ENCODE peak calls at places on chromosomes 7 and 10, in eight cellular contexts. One of them, this sample, is unnamed.

GRCh38 chr10:773562-774161 is 84.2 kb upstream of the DIP2C start:
- DNase-seq in GM23338: no peak
- DNase-seq in H54: no peak
- DNase-seq in NCI-H1417: no peak
- DNase-seq in fibroblast of the conjunctiva: no peak
- DNase-seq in ELF-1: no peak
- DNase-seq in naive B cell: no peak
- DNase-seq in tibial nerve: no peak
- DNase-seq in this sample: peak

GRCh38 chr7:29771081-29771832 is 35.1 kb upstream of the WIPF3 start:
- DNase-seq in GM23338: no peak
- DNase-seq in H54: no peak
- DNase-seq in NCI-H1417: peak
- DNase-seq in fibroblast of the conjunctiva: no peak
- DNase-seq in ELF-1: no peak
- DNase-seq in naive B cell: no peak
- DNase-seq in tibial nerve: no peak
- DNase-seq in this sample: no peak

GRCh38 chr10:7260912-7261700 is 149.7 kb downstream of the SFMBT2 start:
- DNase-seq in GM23338: no peak
- DNase-seq in H54: peak
- DNase-seq in NCI-H1417: no peak
- DNase-seq in fibroblast of the conjunctiva: peak
- DNase-seq in ELF-1: no peak
- DNase-seq in naive B cell: no peak
- DNase-seq in tibial nerve: no peak
- DNase-seq in this sample: no peak

GRCh38 chr7:94348142-94348541 is 46.6 kb upstream of the COL1A2 start:
- DNase-seq in GM23338: no peak
- DNase-seq in H54: no peak
- DNase-seq in NCI-H1417: no peak
- DNase-seq in fibroblast of the conjunctiva: peak
- DNase-seq in ELF-1: no peak
- DNase-seq in naive B cell: no peak
- DNase-seq in tibial nerve: peak
- DNase-seq in this sample: peak

GRCh38 chr7:66050337-66050957 is 25.2 kb upstream of the ASL start:
- DNase-seq in GM23338: no peak
- DNase-seq in H54: no peak
- DNase-seq in NCI-H1417: no peak
- DNase-seq in fibroblast of the conjunctiva: no peak
- DNase-seq in ELF-1: peak
- DNase-seq in naive B cell: no peak
- DNase-seq in tibial nerve: no peak
- DNase-seq in this sample: no peak

GRCh38 chr10:78953124-78954008 is 115.4 kb upstream of the ZMIZ1 start:
- DNase-seq in GM23338: no peak
- DNase-seq in H54: no peak
- DNase-seq in NCI-H1417: no peak
- DNase-seq in fibroblast of the conjunctiva: no peak
- DNase-seq in ELF-1: no peak
- DNase-seq in naive B cell: no peak
- DNase-seq in tibial nerve: no peak
- DNase-seq in this sample: no peak

GRCh38 chr7:34060548-34060947 is 155.2 kb downstream of the BMPER start:
- DNase-seq in GM23338: no peak
- DNase-seq in H54: no peak
- DNase-seq in NCI-H1417: no peak
- DNase-seq in fibroblast of the conjunctiva: peak
- DNase-seq in ELF-1: no peak
- DNase-seq in naive B cell: no peak
- DNase-seq in tibial nerve: no peak
- DNase-seq in this sample: no peak

GRCh38 chr7:65980478-65981250 is 1.3 kb downstream of the GUSB start:
- DNase-seq in GM23338: peak
- DNase-seq in H54: no peak
- DNase-seq in NCI-H1417: no peak
- DNase-seq in fibroblast of the conjunctiva: no peak
- DNase-seq in ELF-1: peak
- DNase-seq in naive B cell: peak
- DNase-seq in tibial nerve: no peak
- DNase-seq in this sample: peak

GRCh38 chr7:143372070-143372469 is 9.1 kb upstream of the ZYX start:
- DNase-seq in GM23338: no peak
- DNase-seq in H54: peak
- DNase-seq in NCI-H1417: no peak
- DNase-seq in fibroblast of the conjunctiva: no peak
- DNase-seq in ELF-1: no peak
- DNase-seq in naive B cell: no peak
- DNase-seq in tibial nerve: peak
- DNase-seq in this sample: no peak

GRCh38 chr7:116354171-116354545 is 143.8 kb downstream of the TES start:
- DNase-seq in GM23338: no peak
- DNase-seq in H54: no peak
- DNase-seq in NCI-H1417: no peak
- DNase-seq in fibroblast of the conjunctiva: peak
- DNase-seq in ELF-1: peak
- DNase-seq in naive B cell: no peak
- DNase-seq in tibial nerve: no peak
- DNase-seq in this sample: no peak

GRCh38 chr7:157521752-157522151 is 184.9 kb downstream of the DNAJB6 start:
- DNase-seq in GM23338: no peak
- DNase-seq in H54: no peak
- DNase-seq in NCI-H1417: no peak
- DNase-seq in fibroblast of the conjunctiva: no peak
- DNase-seq in ELF-1: no peak
- DNase-seq in naive B cell: no peak
- DNase-seq in tibial nerve: no peak
- DNase-seq in this sample: no peak

GRCh38 chr10:101330236-101331225 is 23.4 kb upstream of the BTRC start:
- DNase-seq in GM23338: no peak
- DNase-seq in H54: no peak
- DNase-seq in NCI-H1417: peak
- DNase-seq in fibroblast of the conjunctiva: no peak
- DNase-seq in ELF-1: no peak
- DNase-seq in naive B cell: no peak
- DNase-seq in tibial nerve: no peak
- DNase-seq in this sample: no peak

GRCh38 chr10:72310241-72310633 is 36.5 kb downstream of the DDIT4 start:
- DNase-seq in GM23338: peak
- DNase-seq in H54: no peak
- DNase-seq in NCI-H1417: no peak
- DNase-seq in fibroblast of the conjunctiva: no peak
- DNase-seq in ELF-1: peak
- DNase-seq in naive B cell: no peak
- DNase-seq in tibial nerve: no peak
- DNase-seq in this sample: no peak

GRCh38 chr7:73773700-73774517 is 3.8 kb upstream of the CLDN3 start:
- DNase-seq in GM23338: no peak
- DNase-seq in H54: no peak
- DNase-seq in NCI-H1417: no peak
- DNase-seq in fibroblast of the conjunctiva: no peak
- DNase-seq in ELF-1: no peak
- DNase-seq in naive B cell: no peak
- DNase-seq in tibial nerve: no peak
- DNase-seq in this sample: no peak

GRCh38 chr10:84938117-84938905 is 609.9 kb downstream of the CCSER2 start:
- DNase-seq in GM23338: no peak
- DNase-seq in H54: no peak
- DNase-seq in NCI-H1417: no peak
- DNase-seq in fibroblast of the conjunctiva: no peak
- DNase-seq in ELF-1: no peak
- DNase-seq in naive B cell: no peak
- DNase-seq in tibial nerve: no peak
- DNase-seq in this sample: no peak

GRCh38 chr10:84140036-84140379 is 699 bp downstream of the GHITM start:
- DNase-seq in GM23338: no peak
- DNase-seq in H54: no peak
- DNase-seq in NCI-H1417: no peak
- DNase-seq in fibroblast of the conjunctiva: peak
- DNase-seq in ELF-1: peak
- DNase-seq in naive B cell: no peak
- DNase-seq in tibial nerve: no peak
- DNase-seq in this sample: no peak